ENCODE peak calls at places on chromosomes 2 and 18, in six cellular contexts. W is GM12864, F is left ventricle myocardium inferior, J is astrocyte, H is H9, V is bronchial epithelial cell. N is an unnamed sample.

GRCh38 chr18:12287131-12287681 is 20.8 kb upstream of the TUBB6 start:
- DNase-seq in J (no peak), H (peak; percentile 76), F (no peak), W (no peak), V (no peak), N (no peak)

GRCh38 chr2:187453078-187453641 is 5.1 kb upstream of the CALCRL start:
- DNase-seq in J (no peak), F (no peak), H (no peak), V (peak; percentile 47), W (no peak), N (no peak)

GRCh38 chr2:238286551-238286950 is 1.9 kb downstream of the PER2 start:
- DNase-seq in F (peak; percentile 50), V (peak; percentile 88), W (no peak), H (no peak), J (peak; percentile 86), N (no peak)

GRCh38 chr2:102139851-102140250 is 2.7 kb upstream of the IL1R1 start:
- DNase-seq in J (peak; percentile 41), H (no peak), V (no peak), F (no peak), W (no peak), N (no peak)

GRCh38 chr2:100677611-100678185 is 114.9 kb downstream of the PDCL3 start:
- DNase-seq in F (no peak), H (no peak), V (no peak), J (no peak), W (no peak), N (no peak)

GRCh38 chr2:46645681-46646162 is 166.4 kb downstream of the TMEM247 start:
- DNase-seq in F (peak; percentile 35), V (peak; percentile 99), H (no peak), W (no peak), J (peak; percentile 73), N (no peak)

GRCh38 chr2:110853516-110853915 is 121.1 kb downstream of the ACOXL start:
- DNase-seq in F (no peak), J (no peak), W (no peak), V (peak; percentile 42), H (peak; percentile 56), N (peak; percentile 45)

GRCh38 chr2:38386377-38386776 is 9.3 kb upstream of the ATL2 start:
- DNase-seq in F (no peak), W (no peak), V (peak; percentile 44), J (no peak), H (no peak), N (no peak)

GRCh38 chr2:232464534-232464865 is 8.5 kb downstream of the ALPI start:
- DNase-seq in J (no peak), W (no peak), H (peak; percentile 31), V (no peak), F (no peak), N (no peak)

GRCh38 chr2:149464396-149464795 is 123.2 kb downstream of the MMADHC start:
- DNase-seq in W (no peak), V (no peak), H (no peak), J (peak; percentile 13), F (no peak), N (no peak)

GRCh38 chr2:235716875-235717496 is 223.1 kb downstream of the AGAP1 start:
- DNase-seq in V (no peak), J (peak; percentile 11), H (no peak), W (no peak), F (no peak), N (no peak)

GRCh38 chr2:69716555-69717120 is 25.3 kb upstream of the ANXA4 start:
- DNase-seq in H (no peak), F (no peak), V (peak; percentile 54), W (no peak), J (peak; percentile 74), N (no peak)

GRCh38 chr2:99140860-99141109 is 722 bp upstream of the C2orf15 start:
- DNase-seq in V (no peak), J (peak; percentile 12), H (no peak), F (no peak), W (no peak), N (peak; percentile 16)

GRCh38 chr2:10241641-10242430 is 60.9 kb upstream of the HPCAL1 start:
- DNase-seq in F (peak; percentile 9), H (no peak), J (no peak), W (no peak), V (no peak), N (no peak)

GRCh38 chr18:51342815-51343214 is 145.3 kb upstream of the MEX3C start:
- DNase-seq in F (no peak), V (peak; percentile 92), H (no peak), J (peak; percentile 58), W (no peak), N (no peak)

GRCh38 chr2:217654173-217654572 is 348.6 kb downstream of the TNS1 start:
- DNase-seq in F (no peak), W (no peak), J (no peak), V (peak; percentile 23), H (no peak), N (no peak)

GRCh38 chr18:63848159-63848558 is 39.3 kb upstream of the SERPINB2 start:
- DNase-seq in J (peak; percentile 36), V (peak; percentile 78), F (no peak), W (no peak), H (no peak), N (no peak)

GRCh38 chr2:85154048-85154753 is 21.0 kb downstream of the TCF7L1 start:
- DNase-seq in W (no peak), F (no peak), J (peak; percentile 83), H (no peak), V (peak; percentile 82), N (no peak)

GRCh38 chr18:48407358-48407757 is 1.8 kb downstream of the ZBTB7C start:
- DNase-seq in J (no peak), H (no peak), W (no peak), V (no peak), F (no peak), N (no peak)

GRCh38 chr2:5111581-5111980 is 580.6 kb upstream of the SOX11 start:
- DNase-seq in W (no peak), F (no peak), V (no peak), J (no peak), H (no peak), N (no peak)

GRCh38 chr2:207911856-207912255 is 113.5 kb downstream of the PLEKHM3 start:
- DNase-seq in J (no peak), W (no peak), H (no peak), F (no peak), V (no peak), N (no peak)

GRCh38 chr2:232333361-232334135 is 45.0 kb upstream of the ALPP start:
- DNase-seq in F (no peak), H (peak; percentile 65), W (no peak), J (no peak), V (peak; percentile 51), N (no peak)

GRCh38 chr18:22971038-22971437 is 37.9 kb downstream of the RBBP8 start:
- DNase-seq in J (peak; percentile 71), W (no peak), H (no peak), F (no peak), V (no peak), N (no peak)

GRCh38 chr2:142008135-142008744 is 122.6 kb downstream of the LRP1B start:
- DNase-seq in J (peak; percentile 19), F (no peak), W (no peak), H (no peak), V (no peak), N (no peak)

GRCh38 chr2:119683717-119684443 is 4.9 kb downstream of the TMEM177 start:
- DNase-seq in H (no peak), V (no peak), F (no peak), J (peak; percentile 51), W (no peak), N (no peak)

GRCh38 chr2:239236043-239236807 is 164.6 kb downstream of the HDAC4 start:
- DNase-seq in W (no peak), H (no peak), V (no peak), F (no peak), J (no peak), N (no peak)

GRCh38 chr2:144267209-144267608 is 252.7 kb downstream of the ZEB2 start:
- DNase-seq in H (no peak), W (no peak), F (no peak), J (no peak), V (no peak), N (peak; percentile 50)

GRCh38 chr2:46657042-46657504 is 177.7 kb downstream of the TMEM247 start:
- DNase-seq in V (peak; percentile 47), W (no peak), J (no peak), F (no peak), H (no peak), N (peak; percentile 53)

GRCh38 chr2:134120160-134120717 is 133.6 kb upstream of the MGAT5 start:
- DNase-seq in J (no peak), H (no peak), V (no peak), F (peak; percentile 30), W (no peak), N (no peak)

GRCh38 chr2:240960963-240961876 is 37.2 kb upstream of the SNED1 start:
- DNase-seq in V (no peak), H (peak; percentile 19), W (no peak), F (no peak), J (no peak), N (no peak)
- TF ChIP-seq CTCF in V (no peak), H (no peak), W (no peak), F (no peak), J (no peak), N (no peak)

GRCh38 chr2:199704358-199705238 is 146.4 kb downstream of the FTCDNL1 start:
- DNase-seq in V (peak; percentile 47), F (no peak), W (no peak), H (peak; percentile 45), J (no peak), N (peak; percentile 25)
- TF ChIP-seq CTCF in V (peak; percentile 81), F (peak; percentile 54), W (peak; percentile 65), H (peak; percentile 87), J (no peak), N (peak; percentile 57)

GRCh38 chr2:42077343-42077742 is 29.5 kb downstream of the PKDCC start:
- DNase-seq in V (no peak), H (no peak), W (no peak), F (no peak), J (no peak), N (no peak)
- TF ChIP-seq CTCF in V (no peak), H (peak; percentile 43), W (no peak), F (peak; percentile 46), J (no peak), N (peak; percentile 21)

GRCh38 chr2:48135797-48136196 is 229.5 kb upstream of the FBXO11 start:
- DNase-seq in J (no peak), W (no peak), H (no peak), F (no peak), V (peak; percentile 23), N (no peak)
- TF ChIP-seq CTCF in J (no peak), W (no peak), H (no peak), F (no peak), V (no peak), N (no peak)

GRCh38 chr2:127106457-127106997 is 427 bp downstream of the BIN1 start:
- DNase-seq in H (no peak), J (peak; percentile 10), F (no peak), W (no peak), V (no peak), N (no peak)

GRCh38 chr2:127106998-127107621 is at the start of gene BIN1:
- DNase-seq in W (peak; percentile 18), F (peak; percentile 90), H (peak; percentile 92), V (peak; percentile 74), J (peak; percentile 85), N (peak; percentile 88)

GRCh38 chr2:127104881-127105655 is 1.9 kb downstream of the BIN1 start:
- DNase-seq in H (peak; percentile 28), J (no peak), F (no peak), V (no peak), W (no peak), N (no peak)

GRCh38 chr2:127104166-127104660 is 2.7 kb downstream of the BIN1 start:
- DNase-seq in F (no peak), J (no peak), W (no peak), H (peak; percentile 17), V (no peak), N (no peak)

GRCh38 chr2:127105656-127106456 is 1.1 kb downstream of the BIN1 start:
- DNase-seq in H (peak; percentile 69), V (no peak), J (peak; percentile 41), W (no peak), F (no peak), N (no peak)
- TF ChIP-seq CTCF in H (no peak), V (no peak), J (no peak), W (no peak), F (no peak), N (no peak)

N was measured in GM10248.